ENCODE peak calls at places on chromosome 5, in seven cellular contexts. One of them, this sample, is unnamed.
A peak's percentile ranks its signal among the peaks of the same experiment; 100 is the strongest.

GRCh38 chr5:103178167-103178566 is 58.1 kb downstream of the PPIP5K2 start:
- DNase-seq in vagina: no peak
- DNase-seq in fibroblast of lung: no peak
- DNase-seq in CD8-positive, alpha-beta T cell: no peak
- DNase-seq in cardiac muscle cell: no peak
- DNase-seq in CD4-positive, CD25-positive, alpha-beta regulatory T cell: no peak
- DNase-seq in HCT116: no peak
- DNase-seq in this sample: no peak

GRCh38 chr5:106019271-106019670 is 1651.5 kb downstream of the EFNA5 start:
- DNase-seq in vagina: no peak
- DNase-seq in CD4-positive, CD25-positive, alpha-beta regulatory T cell: no peak
- DNase-seq in CD8-positive, alpha-beta T cell: no peak
- DNase-seq in HCT116: no peak
- DNase-seq in cardiac muscle cell: peak; percentile 48
- DNase-seq in fibroblast of lung: peak; percentile 72
- DNase-seq in this sample: no peak

GRCh38 chr5:150399158-150400019 is 13.3 kb downstream of the CD74 start:
- DNase-seq in vagina: no peak
- DNase-seq in cardiac muscle cell: peak; percentile 18
- DNase-seq in fibroblast of lung: peak; percentile 23
- DNase-seq in CD4-positive, CD25-positive, alpha-beta regulatory T cell: no peak
- DNase-seq in HCT116: no peak
- DNase-seq in CD8-positive, alpha-beta T cell: no peak
- DNase-seq in this sample: no peak

GRCh38 chr5:96771395-96771794 is 36.4 kb downstream of the ERAP1 start:
- DNase-seq in CD8-positive, alpha-beta T cell: no peak
- DNase-seq in vagina: no peak
- DNase-seq in HCT116: no peak
- DNase-seq in cardiac muscle cell: no peak
- DNase-seq in CD4-positive, CD25-positive, alpha-beta regulatory T cell: peak; percentile 70
- DNase-seq in fibroblast of lung: no peak
- DNase-seq in this sample: no peak

GRCh38 chr5:102223542-102224444 is 72.3 kb downstream of the SLCO4C1 start:
- DNase-seq in HCT116: peak; percentile 41
- DNase-seq in CD8-positive, alpha-beta T cell: no peak
- DNase-seq in vagina: no peak
- DNase-seq in fibroblast of lung: peak; percentile 10
- DNase-seq in CD4-positive, CD25-positive, alpha-beta regulatory T cell: peak; percentile 29
- DNase-seq in cardiac muscle cell: peak; percentile 32
- DNase-seq in this sample: peak; percentile 64

GRCh38 chr5:86546050-86546449 is 71.7 kb upstream of the COX7C start:
- DNase-seq in CD8-positive, alpha-beta T cell: no peak
- DNase-seq in vagina: no peak
- DNase-seq in CD4-positive, CD25-positive, alpha-beta regulatory T cell: no peak
- DNase-seq in fibroblast of lung: no peak
- DNase-seq in cardiac muscle cell: no peak
- DNase-seq in HCT116: no peak
- DNase-seq in this sample: no peak

GRCh38 chr5:103560826-103561225 is 1.8 kb downstream of the NUDT12 start:
- DNase-seq in cardiac muscle cell: no peak
- DNase-seq in vagina: no peak
- DNase-seq in HCT116: no peak
- DNase-seq in CD8-positive, alpha-beta T cell: no peak
- DNase-seq in fibroblast of lung: no peak
- DNase-seq in CD4-positive, CD25-positive, alpha-beta regulatory T cell: no peak
- DNase-seq in this sample: no peak

GRCh38 chr5:72559866-72560766 is 52.9 kb upstream of the ZNF366 start:
- DNase-seq in cardiac muscle cell: peak; percentile 19
- DNase-seq in fibroblast of lung: no peak
- DNase-seq in CD8-positive, alpha-beta T cell: no peak
- DNase-seq in HCT116: no peak
- DNase-seq in CD4-positive, CD25-positive, alpha-beta regulatory T cell: no peak
- DNase-seq in vagina: no peak
- DNase-seq in this sample: no peak

GRCh38 chr5:19855929-19856328 is 132.1 kb downstream of the CDH18 start:
- DNase-seq in fibroblast of lung: peak; percentile 74
- DNase-seq in HCT116: no peak
- DNase-seq in cardiac muscle cell: no peak
- DNase-seq in vagina: no peak
- DNase-seq in CD4-positive, CD25-positive, alpha-beta regulatory T cell: no peak
- DNase-seq in CD8-positive, alpha-beta T cell: no peak
- DNase-seq in this sample: no peak

GRCh38 chr5:165627548-165628170 is 2122.2 kb downstream of the MAT2B start:
- DNase-seq in vagina: no peak
- DNase-seq in HCT116: no peak
- DNase-seq in cardiac muscle cell: no peak
- DNase-seq in fibroblast of lung: no peak
- DNase-seq in CD8-positive, alpha-beta T cell: no peak
- DNase-seq in CD4-positive, CD25-positive, alpha-beta regulatory T cell: no peak
- DNase-seq in this sample: no peak

GRCh38 chr5:127564002-127564769 is 46.7 kb downstream of the PRRC1 start:
- DNase-seq in fibroblast of lung: peak; percentile 45
- DNase-seq in cardiac muscle cell: peak; percentile 79
- DNase-seq in CD8-positive, alpha-beta T cell: no peak
- DNase-seq in vagina: no peak
- DNase-seq in CD4-positive, CD25-positive, alpha-beta regulatory T cell: peak; percentile 67
- DNase-seq in HCT116: peak; percentile 48
- DNase-seq in this sample: peak; percentile 80

GRCh38 chr5:42767491-42768105 is 11.0 kb downstream of the CCDC152 start:
- DNase-seq in fibroblast of lung: no peak
- DNase-seq in cardiac muscle cell: peak; percentile 60
- DNase-seq in HCT116: no peak
- DNase-seq in vagina: no peak
- DNase-seq in CD8-positive, alpha-beta T cell: no peak
- DNase-seq in CD4-positive, CD25-positive, alpha-beta regulatory T cell: peak; percentile 33
- DNase-seq in this sample: peak; percentile 34

GRCh38 chr5:178542455-178542854 is 47.7 kb downstream of the COL23A1 start:
- DNase-seq in cardiac muscle cell: peak; percentile 79
- DNase-seq in vagina: no peak
- DNase-seq in fibroblast of lung: peak; percentile 56
- DNase-seq in CD8-positive, alpha-beta T cell: no peak
- DNase-seq in CD4-positive, CD25-positive, alpha-beta regulatory T cell: no peak
- DNase-seq in HCT116: no peak
- DNase-seq in this sample: no peak

GRCh38 chr5:99063737-99064136 is 134.9 kb upstream of the CHD1 start:
- DNase-seq in fibroblast of lung: peak; percentile 19
- DNase-seq in CD8-positive, alpha-beta T cell: no peak
- DNase-seq in CD4-positive, CD25-positive, alpha-beta regulatory T cell: no peak
- DNase-seq in vagina: no peak
- DNase-seq in HCT116: no peak
- DNase-seq in cardiac muscle cell: no peak
- DNase-seq in this sample: no peak

GRCh38 chr5:14138608-14139540 is 4.3 kb upstream of the TRIO start:
- DNase-seq in fibroblast of lung: no peak
- DNase-seq in CD4-positive, CD25-positive, alpha-beta regulatory T cell: no peak
- DNase-seq in vagina: no peak
- DNase-seq in cardiac muscle cell: no peak
- DNase-seq in HCT116: no peak
- DNase-seq in CD8-positive, alpha-beta T cell: no peak
- DNase-seq in this sample: no peak

GRCh38 chr5:72848474-72849428 is 32.3 kb downstream of the TNPO1 start:
- DNase-seq in CD8-positive, alpha-beta T cell: peak; percentile 10
- DNase-seq in cardiac muscle cell: peak; percentile 51
- DNase-seq in fibroblast of lung: peak; percentile 44
- DNase-seq in CD4-positive, CD25-positive, alpha-beta regulatory T cell: peak; percentile 56
- DNase-seq in HCT116: no peak
- DNase-seq in vagina: no peak
- DNase-seq in this sample: peak; percentile 77

GRCh38 chr5:1544294-1545010 is 20.7 kb upstream of the LPCAT1 start:
- DNase-seq in CD8-positive, alpha-beta T cell: no peak
- DNase-seq in HCT116: no peak
- DNase-seq in CD4-positive, CD25-positive, alpha-beta regulatory T cell: no peak
- DNase-seq in vagina: peak; percentile 89
- DNase-seq in fibroblast of lung: no peak
- DNase-seq in cardiac muscle cell: no peak
- DNase-seq in this sample: no peak

GRCh38 chr5:108420755-108421154 is 38.9 kb upstream of the FBXL17 start:
- DNase-seq in fibroblast of lung: no peak
- DNase-seq in CD4-positive, CD25-positive, alpha-beta regulatory T cell: no peak
- DNase-seq in CD8-positive, alpha-beta T cell: no peak
- DNase-seq in cardiac muscle cell: no peak
- DNase-seq in vagina: no peak
- DNase-seq in HCT116: no peak
- DNase-seq in this sample: no peak

GRCh38 chr5:79295096-79295495 is 59.2 kb downstream of the JMY start:
- DNase-seq in vagina: no peak
- DNase-seq in fibroblast of lung: no peak
- DNase-seq in cardiac muscle cell: no peak
- DNase-seq in CD4-positive, CD25-positive, alpha-beta regulatory T cell: no peak
- DNase-seq in CD8-positive, alpha-beta T cell: no peak
- DNase-seq in HCT116: no peak
- DNase-seq in this sample: no peak

GRCh38 chr5:162190-162564 is 29.1 kb upstream of the LRRC14B start:
- DNase-seq in cardiac muscle cell: no peak
- DNase-seq in CD8-positive, alpha-beta T cell: no peak
- DNase-seq in CD4-positive, CD25-positive, alpha-beta regulatory T cell: no peak
- DNase-seq in fibroblast of lung: no peak
- DNase-seq in HCT116: no peak
- DNase-seq in vagina: no peak
- DNase-seq in this sample: no peak

GRCh38 chr5:175284806-175285205 is 159.2 kb downstream of the DRD1 start:
- DNase-seq in fibroblast of lung: no peak
- DNase-seq in vagina: no peak
- DNase-seq in CD8-positive, alpha-beta T cell: no peak
- DNase-seq in HCT116: no peak
- DNase-seq in CD4-positive, CD25-positive, alpha-beta regulatory T cell: no peak
- DNase-seq in cardiac muscle cell: no peak
- DNase-seq in this sample: no peak

GRCh38 chr5:175279506-175279905 is 164.5 kb downstream of the DRD1 start:
- DNase-seq in CD4-positive, CD25-positive, alpha-beta regulatory T cell: no peak
- DNase-seq in cardiac muscle cell: no peak
- DNase-seq in HCT116: no peak
- DNase-seq in vagina: no peak
- DNase-seq in fibroblast of lung: no peak
- DNase-seq in CD8-positive, alpha-beta T cell: no peak
- DNase-seq in this sample: no peak

GRCh38 chr5:175285263-175285662 is 158.7 kb downstream of the DRD1 start:
- DNase-seq in CD8-positive, alpha-beta T cell: no peak
- DNase-seq in vagina: no peak
- DNase-seq in fibroblast of lung: peak; percentile 67
- DNase-seq in cardiac muscle cell: no peak
- DNase-seq in CD4-positive, CD25-positive, alpha-beta regulatory T cell: no peak
- DNase-seq in HCT116: no peak
- DNase-seq in this sample: no peak

GRCh38 chr5:175282611-175283225 is 161.3 kb downstream of the DRD1 start:
- DNase-seq in cardiac muscle cell: no peak
- DNase-seq in CD8-positive, alpha-beta T cell: no peak
- DNase-seq in HCT116: no peak
- DNase-seq in CD4-positive, CD25-positive, alpha-beta regulatory T cell: no peak
- DNase-seq in fibroblast of lung: peak; percentile 51
- DNase-seq in vagina: no peak
- DNase-seq in this sample: no peak

GRCh38 chr5:175281257-175281656 is 162.7 kb downstream of the DRD1 start:
- DNase-seq in CD8-positive, alpha-beta T cell: no peak
- DNase-seq in CD4-positive, CD25-positive, alpha-beta regulatory T cell: no peak
- DNase-seq in fibroblast of lung: no peak
- DNase-seq in HCT116: no peak
- DNase-seq in vagina: no peak
- DNase-seq in cardiac muscle cell: no peak
- DNase-seq in this sample: no peak
- H3K36me3 ChIP-seq in CD8-positive, alpha-beta T cell: no peaks in the 10 kb centered on the region
- H3K36me3 ChIP-seq in CD4-positive, CD25-positive, alpha-beta regulatory T cell: no peaks in the 10 kb centered on the region
- H3K36me3 ChIP-seq in fibroblast of lung: no peaks in the 10 kb centered on the region
- H3K36me3 ChIP-seq in HCT116: no peaks in the 10 kb centered on the region
- H3K36me3 ChIP-seq in vagina: no peaks in the 10 kb centered on the region
- H3K36me3 ChIP-seq in cardiac muscle cell: no peaks in the 10 kb centered on the region
- H3K36me3 ChIP-seq in this sample: no peaks in the 10 kb centered on the region

GRCh38 chr5:175275748-175276147 is 168.2 kb downstream of the DRD1 start:
- DNase-seq in cardiac muscle cell: no peak
- DNase-seq in CD4-positive, CD25-positive, alpha-beta regulatory T cell: no peak
- DNase-seq in fibroblast of lung: no peak
- DNase-seq in HCT116: no peak
- DNase-seq in vagina: no peak
- DNase-seq in CD8-positive, alpha-beta T cell: no peak
- DNase-seq in this sample: no peak

GRCh38 chr5:175286981-175287380 is 157.0 kb downstream of the DRD1 start:
- DNase-seq in CD8-positive, alpha-beta T cell: no peak
- DNase-seq in CD4-positive, CD25-positive, alpha-beta regulatory T cell: no peak
- DNase-seq in cardiac muscle cell: no peak
- DNase-seq in vagina: no peak
- DNase-seq in HCT116: no peak
- DNase-seq in fibroblast of lung: no peak
- DNase-seq in this sample: no peak

GRCh38 chr5:175281714-175282113 is 162.3 kb downstream of the DRD1 start:
- DNase-seq in fibroblast of lung: no peak
- DNase-seq in CD4-positive, CD25-positive, alpha-beta regulatory T cell: no peak
- DNase-seq in HCT116: no peak
- DNase-seq in vagina: no peak
- DNase-seq in cardiac muscle cell: no peak
- DNase-seq in CD8-positive, alpha-beta T cell: no peak
- DNase-seq in this sample: no peak
- H3K27ac ChIP-seq in fibroblast of lung: no peak overlapping the region
- H3K27ac ChIP-seq in CD4-positive, CD25-positive, alpha-beta regulatory T cell: no peak overlapping the region
- H3K27ac ChIP-seq in HCT116: no peak overlapping the region
- H3K27ac ChIP-seq in vagina: no peak overlapping the region
- H3K27ac ChIP-seq in cardiac muscle cell: no peak overlapping the region
- H3K27ac ChIP-seq in CD8-positive, alpha-beta T cell: no peak overlapping the region
- H3K27ac ChIP-seq in this sample: no peak overlapping the region

GRCh38 chr5:134153657-134154056 is 23.1 kb downstream of the SKP1 start:
- DNase-seq in vagina: no peak
- DNase-seq in HCT116: no peak
- DNase-seq in cardiac muscle cell: no peak
- DNase-seq in CD8-positive, alpha-beta T cell: no peak
- DNase-seq in CD4-positive, CD25-positive, alpha-beta regulatory T cell: no peak
- DNase-seq in fibroblast of lung: peak; percentile 52
- DNase-seq in this sample: no peak
- H3K36me3 ChIP-seq in vagina: peaks cover 81% of the 10 kb centered on the region
- H3K36me3 ChIP-seq in HCT116: peaks cover 50% of the 10 kb centered on the region
- H3K36me3 ChIP-seq in cardiac muscle cell: peaks cover 78% of the 10 kb centered on the region
- H3K36me3 ChIP-seq in CD8-positive, alpha-beta T cell: peaks cover 58% of the 10 kb centered on the region
- H3K36me3 ChIP-seq in CD4-positive, CD25-positive, alpha-beta regulatory T cell: peaks cover 83% of the 10 kb centered on the region
- H3K36me3 ChIP-seq in fibroblast of lung: peaks cover 9% of the 10 kb centered on the region
- H3K36me3 ChIP-seq in this sample: peaks cover 14% of the 10 kb centered on the region

GRCh38 chr5:148383564-148384388 is at the start of gene FBXO38:
- DNase-seq in fibroblast of lung: peak; percentile 96
- DNase-seq in CD4-positive, CD25-positive, alpha-beta regulatory T cell: peak; percentile 99
- DNase-seq in CD8-positive, alpha-beta T cell: peak; percentile 96
- DNase-seq in cardiac muscle cell: peak; percentile 98
- DNase-seq in vagina: peak; percentile 98
- DNase-seq in HCT116: peak; percentile 94
- DNase-seq in this sample: peak; percentile 97

GRCh38 chr5:148386041-148386440 is 2.3 kb downstream of the FBXO38 start:
- DNase-seq in vagina: no peak
- DNase-seq in CD4-positive, CD25-positive, alpha-beta regulatory T cell: no peak
- DNase-seq in CD8-positive, alpha-beta T cell: no peak
- DNase-seq in HCT116: no peak
- DNase-seq in cardiac muscle cell: no peak
- DNase-seq in fibroblast of lung: no peak
- DNase-seq in this sample: no peak

GRCh38 chr5:148384389-148384756 is 615 bp downstream of the FBXO38 start:
- DNase-seq in HCT116: no peak
- DNase-seq in CD4-positive, CD25-positive, alpha-beta regulatory T cell: peak; percentile 58
- DNase-seq in cardiac muscle cell: no peak
- DNase-seq in CD8-positive, alpha-beta T cell: no peak
- DNase-seq in vagina: no peak
- DNase-seq in fibroblast of lung: peak; percentile 12
- DNase-seq in this sample: no peak

GRCh38 chr5:148382961-148383360 is 797 bp upstream of the FBXO38 start:
- DNase-seq in HCT116: no peak
- DNase-seq in vagina: no peak
- DNase-seq in CD8-positive, alpha-beta T cell: no peak
- DNase-seq in fibroblast of lung: no peak
- DNase-seq in CD4-positive, CD25-positive, alpha-beta regulatory T cell: no peak
- DNase-seq in cardiac muscle cell: no peak
- DNase-seq in this sample: no peak

GRCh38 chr5:148385094-148385493 is 1.3 kb downstream of the FBXO38 start:
- DNase-seq in cardiac muscle cell: no peak
- DNase-seq in vagina: no peak
- DNase-seq in CD4-positive, CD25-positive, alpha-beta regulatory T cell: no peak
- DNase-seq in fibroblast of lung: no peak
- DNase-seq in CD8-positive, alpha-beta T cell: no peak
- DNase-seq in HCT116: no peak
- DNase-seq in this sample: no peak
- H3K27ac ChIP-seq in cardiac muscle cell: no peak overlapping the region
- H3K27ac ChIP-seq in vagina: no peak overlapping the region
- H3K27ac ChIP-seq in CD4-positive, CD25-positive, alpha-beta regulatory T cell: peak overlapping the region; percentile 96
- H3K27ac ChIP-seq in fibroblast of lung: peak overlapping the region; percentile 98
- H3K27ac ChIP-seq in CD8-positive, alpha-beta T cell: peak overlapping the region; percentile 97
- H3K27ac ChIP-seq in HCT116: no peak overlapping the region
- H3K27ac ChIP-seq in this sample: no peak overlapping the region

This sample was measured in neural progenitor cell.